ENCODE peak calls at places on chromosomes 13 and 19, in ten cellular contexts. U is GM06990; J is brain microvascular endothelial cell; V is mammary epithelial cell; P is astrocyte of the cerebellum; I is GM20000; F is CD4-positive, alpha-beta T cell; N is nephron progenitor cell; O is lower lobe of right lung; X is colonic mucosa. C is an unnamed sample.

GRCh38 chr19:3108775-3109174 is 14.6 kb downstream of the GNA11 start:
- DNase-seq in U (peak), J (peak), V (peak), P (peak), I (peak), F (peak), N (peak), O (peak), X (peak), C (peak)

GRCh38 chr19:4369888-4370260 is 26.5 kb downstream of the MPND start:
- DNase-seq in U (peak), J (no peak), V (peak), P (no peak), I (peak), F (peak), N (peak), O (peak), X (peak), C (peak)

GRCh38 chr13:99796175-99796819 is 175.3 kb downstream of the ZIC5 start:
- DNase-seq in U (no peak), J (peak), V (peak), P (peak), I (peak), F (peak), N (peak), O (no peak), X (peak), C (no peak)

GRCh38 chr13:65889368-65889767 is 1340.8 kb downstream of the PCDH9 start:
- DNase-seq in U (no peak), J (no peak), V (no peak), P (no peak), I (no peak), F (no peak), N (no peak), O (no peak), X (no peak), C (no peak)

GRCh38 chr19:1091544-1092175 is 3.5 kb downstream of the POLR2E start:
- DNase-seq in U (no peak), J (no peak), V (no peak), P (no peak), I (no peak), F (no peak), N (no peak), O (no peak), X (no peak), C (no peak)

GRCh38 chr13:42883771-42884170 is 102.4 kb downstream of the FAM216B start:
- DNase-seq in U (no peak), J (peak), V (peak), P (no peak), I (no peak), F (no peak), N (peak), O (no peak), X (peak), C (peak)

GRCh38 chr13:84571264-84571663 is 689.0 kb upstream of the SLITRK1 start:
- DNase-seq in U (no peak), J (no peak), V (no peak), P (no peak), I (no peak), F (no peak), N (no peak), O (no peak), X (no peak), C (no peak)

GRCh38 chr13:33230178-33230881 is 55.2 kb downstream of the STARD13 start:
- DNase-seq in U (no peak), J (peak), V (no peak), P (no peak), I (no peak), F (no peak), N (no peak), O (no peak), X (no peak), C (no peak)

GRCh38 chr13:26541041-26541440 is 16.4 kb upstream of the WASF3 start:
- DNase-seq in U (no peak), J (no peak), V (no peak), P (no peak), I (no peak), F (no peak), N (no peak), O (no peak), X (no peak), C (no peak)

GRCh38 chr19:660793-661426 is 2.1 kb downstream of the RNF126 start:
- DNase-seq in U (no peak), J (no peak), V (no peak), P (no peak), I (no peak), F (no peak), N (no peak), O (no peak), X (peak), C (no peak)

GRCh38 chr13:113916330-113916815 is 52.5 kb upstream of the GAS6 start:
- DNase-seq in U (no peak), J (no peak), V (peak), P (no peak), I (no peak), F (no peak), N (no peak), O (no peak), X (no peak), C (no peak)

GRCh38 chr13:48443442-48444208 is 30.7 kb upstream of the LPAR6 start:
- DNase-seq in U (no peak), J (no peak), V (no peak), P (no peak), I (no peak), F (no peak), N (no peak), O (no peak), X (no peak), C (no peak)

GRCh38 chr13:26320766-26321165 is 66.8 kb downstream of the CDK8 start:
- DNase-seq in U (no peak), J (no peak), V (no peak), P (no peak), I (no peak), F (no peak), N (no peak), O (no peak), X (no peak), C (no peak)

GRCh38 chr19:33285441-33285927 is 16.9 kb downstream of the CEBPA start:
- DNase-seq in U (no peak), J (no peak), V (no peak), P (no peak), I (no peak), F (no peak), N (no peak), O (no peak), X (peak), C (no peak)

GRCh38 chr19:2775556-2776430 is 7.3 kb downstream of the SGTA start:
- DNase-seq in U (no peak), J (peak), V (peak), P (peak), I (peak), F (peak), N (no peak), O (peak), X (peak), C (no peak)

GRCh38 chr13:84297246-84297645 is 415.0 kb upstream of the SLITRK1 start:
- DNase-seq in U (no peak), J (no peak), V (no peak), P (no peak), I (no peak), F (no peak), N (no peak), O (no peak), X (no peak), C (no peak)

GRCh38 chr19:14505488-14506239 is 9.7 kb upstream of the GIPC1 start:
- DNase-seq in U (no peak), J (peak), V (peak), P (no peak), I (peak), F (peak), N (peak), O (peak), X (peak), C (peak)

GRCh38 chr13:59452189-59452588 is 711.5 kb downstream of the DIAPH3 start:
- DNase-seq in U (no peak), J (no peak), V (no peak), P (no peak), I (no peak), F (no peak), N (no peak), O (no peak), X (no peak), C (peak)

GRCh38 chr13:77378662-77379061 is 51.8 kb upstream of the MYCBP2 start:
- DNase-seq in U (no peak), J (no peak), V (no peak), P (no peak), I (no peak), F (no peak), N (no peak), O (no peak), X (no peak), C (no peak)

GRCh38 chr19:35347930-35348298 is 212 bp downstream of the FFAR1 start:
- DNase-seq in U (no peak), J (no peak), V (no peak), P (no peak), I (no peak), F (no peak), N (no peak), O (no peak), X (no peak), C (no peak)

GRCh38 chr19:11364935-11365334 is 9.5 kb upstream of the SWSAP1 start:
- DNase-seq in U (no peak), J (no peak), V (no peak), P (no peak), I (peak), F (no peak), N (no peak), O (no peak), X (no peak), C (no peak)

DNA sequence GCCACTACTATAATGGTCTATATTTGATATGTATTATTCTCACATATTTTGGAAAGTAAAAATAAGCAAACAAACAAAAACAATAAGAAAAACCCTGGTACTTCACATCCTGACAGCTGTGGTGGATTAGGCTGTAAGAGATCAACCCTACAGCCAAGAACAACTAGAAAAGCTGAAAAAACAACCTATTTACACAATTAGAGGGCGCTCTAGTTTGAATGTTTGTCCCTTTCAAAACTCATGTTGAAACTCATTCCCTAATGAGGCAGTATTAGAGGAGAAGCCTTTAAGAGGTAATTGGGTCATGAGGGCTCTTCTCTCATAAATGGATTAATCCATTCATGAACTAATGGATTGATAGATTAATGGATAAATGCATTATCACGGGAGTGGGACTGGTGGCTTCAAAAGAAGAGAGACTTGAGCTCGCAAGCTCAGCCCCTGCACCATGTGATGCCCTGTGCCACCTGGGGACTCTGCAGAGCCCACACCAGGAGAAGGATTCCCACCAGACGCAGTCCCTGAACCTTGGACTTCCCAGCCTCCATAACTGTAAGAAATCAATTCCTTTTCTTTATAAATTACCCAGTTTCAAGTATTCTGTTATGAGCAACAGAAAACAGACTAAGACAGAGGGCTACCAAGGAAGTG is 733.9 kb upstream of the ARGLU1 start:
- DNase-seq in U (no peak), J (no peak), V (no peak), P (no peak), I (no peak), F (no peak), N (no peak), O (no peak), X (no peak), C (no peak)
- TF ChIP-seq CTCF in U (no peak), J (no peak), V (no peak), P (no peak), I (no peak), F (no peak), N (no peak), O (no peak), X (no peak), C (no peak)

DNA sequence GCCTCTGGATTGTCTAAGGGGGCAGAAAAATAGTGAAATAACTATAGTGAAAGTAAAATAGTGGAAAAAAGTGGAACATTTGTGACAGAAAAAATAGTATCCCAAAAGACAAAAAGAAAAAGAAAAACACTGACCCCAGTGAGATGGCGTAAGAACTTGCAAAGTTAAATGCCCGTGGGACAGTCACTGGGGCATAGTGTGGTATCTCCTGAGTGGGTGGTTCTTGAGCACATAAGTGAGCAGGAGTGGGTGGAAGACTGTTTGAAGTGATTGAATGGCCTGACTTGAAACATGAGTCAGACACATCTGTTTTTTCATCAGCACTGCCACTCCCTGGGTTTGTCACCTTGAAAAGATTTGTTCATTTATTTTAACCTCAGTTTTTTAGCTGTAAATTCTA is 2.5 kb downstream of the ZNF430 start:
- DNase-seq in U (no peak), J (peak), V (peak), P (no peak), I (no peak), F (no peak), N (no peak), O (no peak), X (no peak), C (no peak)
- TF ChIP-seq CTCF in U (no peak), J (no peak), V (no peak), P (no peak), I (no peak), F (no peak), N (no peak), O (no peak), X (no peak), C (no peak)

DNA sequence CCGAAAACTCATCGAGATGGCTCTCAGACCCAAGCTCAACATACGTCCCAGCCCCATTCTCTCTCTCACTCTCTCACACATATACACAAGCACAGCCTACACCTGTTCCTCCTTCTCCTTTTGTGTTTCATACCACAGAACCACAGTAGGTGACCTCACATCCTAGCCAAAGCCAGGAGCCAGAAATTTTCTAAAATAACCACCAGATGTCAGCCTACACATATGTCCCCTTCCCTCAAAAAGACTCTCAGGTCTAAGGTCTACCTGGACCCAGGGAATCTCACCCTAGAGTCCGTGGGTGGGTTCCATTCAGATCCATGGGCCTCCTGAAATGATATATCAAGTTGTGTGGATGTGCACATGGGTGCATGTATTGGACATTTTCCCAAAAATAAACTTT is 104.2 kb upstream of the IPO5 start:
- DNase-seq in U (no peak), J (no peak), V (peak), P (no peak), I (no peak), F (no peak), N (no peak), O (no peak), X (no peak), C (no peak)
- TF ChIP-seq CTCF in U (peak), J (peak), V (peak), P (peak), I (no peak), F (no peak), N (peak), O (no peak), X (no peak), C (no peak)

GRCh38 chr19:29206453-29206852 is 6.5 kb downstream of the UQCRFS1 start:
- DNase-seq in U (no peak), J (no peak), V (no peak), P (no peak), I (no peak), F (no peak), N (no peak), O (no peak), X (no peak), C (no peak)

GRCh38 chr19:29202281-29202680 is 10.7 kb downstream of the UQCRFS1 start:
- DNase-seq in U (no peak), J (no peak), V (no peak), P (no peak), I (no peak), F (no peak), N (no peak), O (no peak), X (no peak), C (no peak)

GRCh38 chr19:29201849-29202248 is 11.1 kb downstream of the UQCRFS1 start:
- DNase-seq in U (no peak), J (no peak), V (no peak), P (no peak), I (no peak), F (no peak), N (no peak), O (no peak), X (no peak), C (no peak)
- TF ChIP-seq CTCF in U (no peak), J (no peak), V (no peak), P (no peak), I (no peak), F (no peak), N (no peak), O (no peak), X (no peak), C (peak)

GRCh38 chr19:12648088-12648487 is 18.5 kb downstream of the MAN2B1 start:
- DNase-seq in U (no peak), J (no peak), V (no peak), P (no peak), I (no peak), F (no peak), N (no peak), O (no peak), X (peak), C (no peak)
- TF ChIP-seq CTCF in U (no peak), J (peak), V (peak), P (peak), I (peak), F (no peak), N (no peak), O (peak), X (no peak), C (no peak)

GRCh38 chr19:18770663-18771327 is 20.3 kb downstream of the COMP start:
- DNase-seq in U (no peak), J (no peak), V (no peak), P (no peak), I (no peak), F (no peak), N (no peak), O (no peak), X (no peak), C (no peak)

GRCh38 chr19:18768997-18769891 is 21.9 kb downstream of the COMP start:
- DNase-seq in U (no peak), J (no peak), V (no peak), P (no peak), I (no peak), F (no peak), N (no peak), O (peak), X (no peak), C (peak)

GRCh38 chr19:18769989-18770528 is 21.0 kb downstream of the COMP start:
- DNase-seq in U (no peak), J (no peak), V (no peak), P (no peak), I (no peak), F (no peak), N (no peak), O (no peak), X (no peak), C (peak)

GRCh38 chr19:18765224-18765623 is 25.9 kb downstream of the COMP start:
- DNase-seq in U (no peak), J (no peak), V (no peak), P (no peak), I (no peak), F (no peak), N (no peak), O (no peak), X (peak), C (no peak)

GRCh38 chr19:18768046-18768771 is 22.9 kb downstream of the COMP start:
- DNase-seq in U (no peak), J (no peak), V (no peak), P (no peak), I (no peak), F (no peak), N (peak), O (no peak), X (no peak), C (peak)
- TF ChIP-seq CTCF in U (peak), J (peak), V (no peak), P (no peak), I (no peak), F (no peak), N (peak), O (no peak), X (no peak), C (peak)

DNA sequence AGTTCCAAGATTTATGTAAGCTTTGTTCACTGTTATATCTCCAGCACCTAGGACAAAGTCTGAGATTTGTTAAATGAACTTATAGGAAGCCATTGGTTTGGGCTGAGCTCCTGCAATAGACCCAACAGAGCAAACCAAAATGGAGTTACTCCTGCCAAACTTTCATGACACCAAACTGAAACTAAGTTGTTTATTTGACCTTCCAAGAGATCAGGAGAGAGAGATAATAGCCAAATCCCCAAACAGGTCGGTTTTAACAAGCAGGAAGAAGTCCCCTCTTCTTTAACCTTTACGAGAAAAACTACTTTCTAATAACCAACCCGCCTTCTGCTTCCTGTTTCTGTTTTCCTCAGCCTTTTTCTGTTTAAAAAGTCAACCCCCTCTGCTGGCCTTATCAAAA is 54.9 kb upstream of the ATP12A start:
- DNase-seq in U (peak), J (no peak), V (no peak), P (no peak), I (peak), F (no peak), N (no peak), O (no peak), X (peak), C (no peak)
- TF ChIP-seq CTCF in U (no peak), J (no peak), V (no peak), P (no peak), I (no peak), F (no peak), N (no peak), O (peak), X (no peak), C (no peak)

DNA sequence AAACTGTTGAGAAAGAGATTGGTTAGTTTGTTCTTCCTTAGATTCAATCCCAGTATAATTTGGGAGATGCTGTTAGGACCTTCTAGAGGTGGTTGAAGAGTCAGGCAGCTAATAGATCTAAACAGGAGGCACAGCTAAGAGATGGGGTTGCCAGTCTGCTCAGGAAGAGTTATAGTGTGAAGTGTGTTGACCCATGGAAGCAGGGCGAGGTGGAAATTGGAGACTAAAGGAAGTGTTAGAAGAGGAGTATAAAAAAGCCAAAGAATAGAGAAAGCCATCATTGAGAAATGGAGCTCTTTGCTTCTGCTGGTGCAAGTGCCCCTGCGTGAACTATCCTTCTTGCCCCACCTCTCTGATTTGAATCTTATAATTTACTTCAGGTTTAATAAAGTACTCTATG is 3.8 kb upstream of the OXGR1 start:
- DNase-seq in U (no peak), J (no peak), V (no peak), P (no peak), I (no peak), F (no peak), N (peak), O (no peak), X (no peak), C (no peak)
- TF ChIP-seq CTCF in U (no peak), J (no peak), V (no peak), P (no peak), I (no peak), F (no peak), N (no peak), O (no peak), X (no peak), C (no peak)

C was measured in glutamatergic neuron.